ENCODE peak calls at places on chromosome 12, in seven cellular contexts. X, H, M, G, F, B and D are unnamed samples.

GRCh38 chr12:69066420-69067373 is 133.7 kb upstream of the CPM start:
- DNase-seq in X (no peak), M (no peak), B (no peak), G (no peak), F (no peak), H (no peak), D (no peak)

GRCh38 chr12:6132496-6132895 is 8.0 kb upstream of the VWF start:
- DNase-seq in M (no peak), H (no peak), B (no peak), F (no peak), G (no peak), X (no peak), D (no peak)

GRCh38 chr12:58503731-58504520 is 416.4 kb downstream of the LRIG3 start:
- DNase-seq in F (no peak), X (peak), M (no peak), G (no peak), B (peak), H (peak), D (no peak)

GRCh38 chr12:86698581-86698980 is 442.4 kb upstream of the MGAT4C start:
- DNase-seq in X (peak), F (no peak), H (peak), M (no peak), G (no peak), B (peak), D (no peak)

GRCh38 chr12:12492547-12492946 is 70.1 kb downstream of the DUSP16 start:
- DNase-seq in B (no peak), X (no peak), F (no peak), H (no peak), M (no peak), G (no peak), D (no peak)

GRCh38 chr12:116879509-116880212 is 1.6 kb downstream of the HRK start:
- DNase-seq in M (no peak), G (no peak), F (no peak), B (peak), H (no peak), X (no peak), D (no peak)

GRCh38 chr12:43957732-43958131 is 121.9 kb downstream of the TMEM117 start:
- DNase-seq in X (peak), G (peak), F (peak), H (peak), M (peak), B (peak), D (peak)

GRCh38 chr12:48039151-48039550 is 34.9 kb upstream of the COL2A1 start:
- DNase-seq in B (no peak), H (no peak), X (no peak), M (no peak), G (no peak), F (no peak), D (no peak)

GRCh38 chr12:101743724-101744472 is 4.6 kb upstream of the SYCP3 start:
- DNase-seq in B (no peak), X (no peak), H (no peak), G (no peak), M (no peak), F (no peak), D (no peak)

GRCh38 chr12:92304335-92305066 is 158.9 kb upstream of the BTG1 start:
- DNase-seq in H (peak), G (no peak), X (no peak), B (peak), F (no peak), M (peak), D (no peak)

GRCh38 chr12:4540633-4541032 is 1.9 kb downstream of the RAD51AP1 start:
- DNase-seq in G (no peak), M (no peak), F (no peak), X (no peak), B (no peak), H (no peak), D (peak)

GRCh38 chr12:11718768-11719253 is 69.3 kb downstream of the ETV6 start:
- DNase-seq in B (peak), F (peak), M (peak), X (peak), H (peak), G (no peak), D (no peak)

GRCh38 chr12:51391047-51391837 is at the start of gene GALNT6:
- DNase-seq in F (peak), G (no peak), X (no peak), H (no peak), M (peak), B (no peak), D (peak)

GRCh38 chr12:58364389-58365086 is 423.2 kb downstream of the ATP23 start:
- DNase-seq in B (peak), M (no peak), H (peak), F (peak), G (peak), X (peak), D (no peak)

GRCh38 chr12:118750666-118751065 is 230.7 kb upstream of the SRRM4 start:
- DNase-seq in G (no peak), H (no peak), F (no peak), M (no peak), X (no peak), B (no peak), D (no peak)

GRCh38 chr12:112924986-112925385 is 13.3 kb upstream of the OAS3 start:
- DNase-seq in G (no peak), M (no peak), H (no peak), X (no peak), B (no peak), F (no peak), D (no peak)

GRCh38 chr12:117047810-117048584 is 51.2 kb downstream of the TESC start:
- DNase-seq in B (no peak), F (no peak), X (peak), G (no peak), H (peak), M (peak), D (no peak)

GRCh38 chr12:45667761-45668160 is 61.7 kb upstream of the ARID2 start:
- DNase-seq in M (no peak), H (no peak), G (no peak), B (no peak), F (no peak), X (no peak), D (no peak)

GRCh38 chr12:45668641-45669040 is 60.9 kb upstream of the ARID2 start:
- DNase-seq in G (no peak), M (no peak), F (no peak), B (no peak), X (no peak), H (no peak), D (no peak)

GRCh38 chr12:45669762-45670161 is 59.7 kb upstream of the ARID2 start:
- DNase-seq in M (no peak), B (peak), H (no peak), X (no peak), G (no peak), F (no peak), D (no peak)

GRCh38 chr12:45670339-45671065 is 59.0 kb upstream of the ARID2 start:
- DNase-seq in H (no peak), F (no peak), X (no peak), G (no peak), B (peak), M (no peak), D (no peak)

GRCh38 chr12:45669093-45669492 is 60.4 kb upstream of the ARID2 start:
- DNase-seq in B (no peak), M (no peak), G (no peak), F (no peak), X (peak), H (peak), D (no peak)
- H3K9ac ChIP-seq in B (no peak), M (no peak), G (no peak), F (no peak), X (no peak), H (no peak), D (no peak)

GRCh38 chr12:100491104-100491503 is 17.4 kb downstream of the NR1H4 start:
- DNase-seq in H (no peak), M (no peak), X (no peak), G (no peak), B (no peak), F (no peak), D (no peak)
- H3K27ac ChIP-seq in H (no peak), M (no peak), X (no peak), G (no peak), B (no peak), F (no peak), D (no peak)

GRCh38 chr12:46147144-46147543 is 121.7 kb downstream of the SLC38A1 start:
- DNase-seq in M (no peak), B (no peak), X (no peak), H (no peak), F (no peak), G (no peak), D (no peak)
- H2AFZ ChIP-seq in M (no peak), B (no peak), X (no peak), H (no peak), F (no peak), G (no peak), D (no peak)

GRCh38 chr12:41510470-41510869 is 322.4 kb downstream of the PDZRN4 start:
- DNase-seq in B (no peak), F (no peak), G (no peak), H (no peak), X (no peak), M (no peak), D (no peak)
- H3K9ac ChIP-seq in B (no peak), F (no peak), G (no peak), H (no peak), X (no peak), M (no peak), D (no peak)

GRCh38 chr12:109931143-109931542 is 31.1 kb downstream of the TCHP start:
- DNase-seq in M (no peak), B (no peak), X (no peak), F (no peak), H (no peak), G (no peak), D (no peak)
- H3K27ac ChIP-seq in M (no peak), B (no peak), X (no peak), F (no peak), H (no peak), G (no peak), D (no peak)

DNA sequence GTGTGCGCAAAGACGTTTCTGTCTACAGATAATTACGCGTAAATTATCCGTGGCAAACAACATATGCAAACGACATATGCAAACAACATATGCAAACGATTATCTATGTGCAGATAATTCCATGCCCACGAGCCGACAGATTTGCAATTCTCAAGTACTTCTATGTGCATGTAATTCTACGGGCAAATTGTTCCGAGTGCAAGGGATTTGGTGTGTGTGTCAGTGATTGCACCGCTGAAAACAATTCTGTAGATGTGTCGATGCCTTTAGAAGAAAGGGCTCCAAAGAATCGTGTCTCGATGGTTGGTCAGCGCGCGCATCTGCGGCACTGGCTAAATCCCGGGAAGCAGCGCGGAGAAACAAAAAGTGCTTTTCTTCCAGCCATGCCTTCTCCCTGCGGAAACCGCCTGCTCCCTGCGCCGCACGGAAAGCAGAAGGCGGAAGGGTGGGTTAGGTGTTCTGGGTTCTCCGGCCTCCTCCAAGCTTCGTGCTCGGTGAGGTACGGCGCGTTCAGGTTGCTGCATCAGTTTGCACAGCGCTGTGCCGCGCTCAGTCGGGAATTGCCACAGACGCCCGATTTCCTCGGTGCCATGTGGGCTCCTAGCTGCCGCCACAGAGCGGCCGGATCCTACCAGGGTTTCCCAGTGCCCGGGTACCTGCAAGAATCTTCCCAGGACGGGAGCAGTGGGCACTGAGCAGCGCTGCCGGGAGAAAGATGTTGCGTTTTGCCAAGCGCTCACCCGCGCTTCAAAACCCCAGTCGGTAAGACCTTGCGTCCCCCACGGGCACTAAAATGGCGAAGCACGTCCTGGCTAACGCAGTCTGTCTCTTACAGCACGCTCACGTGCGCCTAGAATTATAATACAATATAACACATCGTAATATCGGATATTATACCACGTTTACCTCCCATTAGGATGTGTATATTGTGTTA is 34.8 kb upstream of the TBX5 start:
- DNase-seq in H (no peak), B (peak), M (no peak), X (no peak), F (no peak), G (no peak), D (no peak)
- H2AFZ ChIP-seq in H (no peak), B (peak), M (no peak), X (no peak), F (no peak), G (no peak), D (no peak)

GRCh38 chr12:38316391-38317129 is at the start of gene ALG10B:
- DNase-seq in M (peak), B (peak), X (peak), F (peak), H (peak), G (peak), D (peak)
- H3K9ac ChIP-seq in M (peak), B (peak), X (peak), F (peak), H (peak), G (peak), D (peak)

DNA sequence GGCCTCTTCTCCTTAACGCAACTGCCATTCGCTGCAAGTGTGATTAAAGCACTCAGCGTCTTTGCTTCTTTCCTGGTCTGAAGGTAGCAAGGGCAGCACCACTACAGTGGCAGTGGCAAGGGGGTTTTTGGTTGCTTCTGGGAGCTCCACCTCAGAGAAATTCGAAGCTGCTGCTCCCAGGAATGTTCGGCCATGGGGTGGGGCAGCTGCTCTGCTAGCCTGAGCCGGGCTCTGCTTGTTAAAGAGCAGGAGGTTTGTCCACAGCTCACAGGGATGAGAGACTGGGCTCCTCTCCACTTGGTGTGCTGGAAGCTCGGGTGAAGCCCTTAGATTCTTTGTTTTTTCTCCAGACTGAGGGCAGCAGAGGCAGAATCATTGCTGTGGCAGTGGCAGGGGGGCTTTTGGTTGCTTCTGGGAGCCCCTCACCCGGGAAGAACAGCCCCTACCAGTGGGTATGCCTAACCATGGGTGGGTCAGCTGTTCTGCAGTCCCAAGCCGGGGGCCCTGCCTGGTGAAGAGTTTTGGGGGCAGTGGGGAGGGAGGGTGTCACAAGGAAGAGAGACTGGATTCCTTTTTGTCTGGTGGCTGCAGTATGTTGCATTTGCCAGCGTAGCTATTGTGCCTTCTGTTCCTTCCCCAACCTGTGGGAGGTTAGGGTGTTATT is 340.2 kb downstream of the AEBP2 start:
- DNase-seq in B (no peak), M (no peak), X (no peak), F (no peak), G (no peak), H (peak), D (no peak)
- H3K27ac ChIP-seq in B (no peak), M (no peak), X (no peak), F (no peak), G (no peak), H (no peak), D (no peak)

GRCh38 chr12:64997858-64998257 is 123.2 kb downstream of the WIF1 start:
- DNase-seq in X (no peak), F (no peak), M (no peak), B (no peak), H (no peak), G (no peak), D (peak)

GRCh38 chr12:64999157-64999425 is 122.0 kb downstream of the WIF1 start:
- DNase-seq in F (no peak), B (no peak), M (no peak), G (no peak), H (no peak), X (no peak), D (no peak)

GRCh38 chr12:65004270-65004669 is 116.8 kb downstream of the WIF1 start:
- DNase-seq in F (peak), M (no peak), X (no peak), B (peak), H (no peak), G (no peak), D (no peak)

GRCh38 chr12:64995831-64996230 is 125.3 kb downstream of the WIF1 start:
- DNase-seq in H (peak), G (no peak), X (no peak), B (peak), M (no peak), F (peak), D (no peak)

GRCh38 chr12:64998327-64999156 is 122.6 kb downstream of the WIF1 start:
- DNase-seq in X (no peak), M (no peak), G (no peak), F (peak), H (no peak), B (peak), D (no peak)
- H2AFZ ChIP-seq in X (no peak), M (no peak), G (no peak), F (peak), H (no peak), B (no peak), D (no peak)

DNA sequence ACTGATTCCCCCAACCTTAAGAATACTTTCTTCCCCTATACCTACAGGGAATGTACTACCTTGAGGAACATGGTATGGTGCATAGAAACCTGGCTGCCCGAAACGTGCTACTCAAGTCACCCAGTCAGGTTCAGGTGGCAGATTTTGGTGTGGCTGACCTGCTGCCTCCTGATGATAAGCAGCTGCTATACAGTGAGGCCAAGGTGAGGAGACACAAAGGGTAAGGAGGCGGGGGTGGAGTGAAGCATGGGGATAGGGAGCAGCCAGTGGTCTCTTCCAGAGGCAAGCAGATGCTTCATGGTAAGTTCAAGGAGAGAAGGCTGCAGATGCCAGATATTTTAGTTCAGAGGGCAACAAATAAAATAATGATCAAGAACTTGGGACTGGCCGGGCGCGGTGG is 6.6 kb upstream of the PA2G4 start:
- DNase-seq in H (no peak), F (no peak), B (no peak), M (no peak), G (no peak), X (no peak), D (no peak)
- H3K9ac ChIP-seq in H (no peak), F (no peak), B (no peak), M (no peak), G (no peak), X (no peak), D (no peak)